ENCODE peak calls at places on chromosomes 11 and 22, in six cellular contexts. D is ovary, K is lung, Y is IMR-90, R is fibroblast of lung, S is Caco-2. I is an unnamed sample.

GRCh38 chr11:76056881-76057280 is 149.4 kb downstream of the WNT11 start:
- DNase-seq in Y (no peak), S (no peak), K (no peak), R (no peak), D (no peak), I (no peak)

GRCh38 chr22:18970948-18971315 is 34.8 kb upstream of the PRODH start:
- DNase-seq in R (no peak), D (no peak), Y (no peak), S (no peak), K (no peak), I (no peak)

GRCh38 chr11:75532200-75532972 is 6.6 kb upstream of the GDPD5 start:
- DNase-seq in R (peak; percentile 51), Y (peak; percentile 41), S (peak; percentile 83), D (peak; percentile 52), K (peak; percentile 78), I (peak; percentile 79)

GRCh38 chr11:121841487-121842167 is 274.4 kb downstream of the BLID start:
- DNase-seq in S (no peak), R (peak; percentile 63), D (no peak), K (no peak), Y (peak; percentile 83), I (peak; percentile 88)

GRCh38 chr11:70908223-70908622 is 344.2 kb downstream of the SHANK2 start:
- DNase-seq in K (no peak), D (no peak), S (no peak), R (no peak), Y (no peak), I (no peak)

GRCh38 chr11:123549901-123550619 is 104.4 kb downstream of the SCN3B start:
- DNase-seq in K (no peak), Y (peak; percentile 51), S (no peak), D (no peak), R (no peak), I (no peak)

GRCh38 chr11:107722671-107723070 is 10.8 kb upstream of the SLN start:
- DNase-seq in R (no peak), Y (no peak), K (no peak), S (no peak), D (no peak), I (no peak)

GRCh38 chr11:133713844-133714243 is 131.5 kb downstream of the SPATA19 start:
- DNase-seq in Y (no peak), S (no peak), K (no peak), D (no peak), R (no peak), I (no peak)

GRCh38 chr22:23775779-23776375 is 3.2 kb downstream of the MMP11 start:
- DNase-seq in Y (no peak), D (no peak), S (no peak), K (no peak), R (no peak), I (no peak)

GRCh38 chr22:23778576-23778900 is 5.9 kb downstream of the MMP11 start:
- DNase-seq in S (no peak), K (no peak), R (no peak), Y (no peak), D (no peak), I (no peak)

GRCh38 chr22:23779083-23779482 is 6.4 kb downstream of the MMP11 start:
- DNase-seq in K (no peak), Y (no peak), D (no peak), R (no peak), S (no peak), I (no peak)

GRCh38 chr22:23779731-23780130 is 7.0 kb upstream of the SMARCB1 start:
- DNase-seq in K (no peak), R (no peak), D (no peak), Y (no peak), S (no peak), I (no peak)

GRCh38 chr22:23777776-23778575 is 5.3 kb downstream of the MMP11 start:
- DNase-seq in S (no peak), K (no peak), R (no peak), D (no peak), Y (peak; percentile 18), I (no peak)
- H3K4me1 ChIP-seq in S (peaks cover 34% of the 10 kb centered on the region), K (no peaks in the 10 kb centered on the region), R (peaks cover 10% of the 10 kb centered on the region), D (peaks cover 8% of the 10 kb centered on the region), Y (peaks cover 28% of the 10 kb centered on the region), I (peaks cover 8% of the 10 kb centered on the region)

GRCh38 chr11:46305295-46305694 is 27.8 kb downstream of the CREB3L1 start:
- DNase-seq in S (no peak), Y (peak; percentile 35), R (peak; percentile 60), D (no peak), K (no peak), I (peak; percentile 81)
- TF ChIP-seq CTCF in S (no peak), Y (peak; percentile 14), R (peak; percentile 38), D (no peak), K (no peak), I (peak; percentile 36)

DNA sequence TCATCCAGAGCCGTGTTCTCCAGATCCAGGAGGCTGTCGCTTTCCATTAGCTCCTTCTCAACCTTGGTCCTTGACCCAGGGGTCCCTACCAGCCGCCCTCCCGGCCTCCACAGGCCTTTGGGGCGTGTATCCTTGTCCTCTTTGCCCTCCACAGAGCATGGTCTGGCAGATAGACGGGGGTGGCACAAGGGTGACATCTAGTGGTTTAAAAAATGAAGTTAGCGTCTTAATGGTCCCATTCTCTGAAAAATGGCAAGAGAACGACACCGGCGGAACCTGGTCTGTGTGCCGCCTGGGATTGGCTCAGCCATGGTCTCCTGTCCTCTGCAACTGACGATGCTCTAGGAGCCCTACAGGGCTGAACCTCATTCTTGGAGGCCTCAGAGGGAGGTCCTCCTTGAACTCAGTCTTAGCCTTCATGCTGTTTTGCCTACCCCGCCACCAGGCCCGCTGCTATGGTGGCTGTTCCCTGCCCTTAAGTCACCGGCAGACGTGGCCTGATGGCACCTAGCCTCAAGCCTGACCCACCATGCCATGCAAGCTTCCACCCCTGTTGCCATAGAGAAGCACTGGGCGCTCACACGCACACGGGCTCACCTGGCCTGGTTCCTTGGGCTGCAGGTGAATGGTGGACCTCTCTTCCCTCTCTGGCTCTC is 152.1 kb upstream of the SYN3 start:
- DNase-seq in Y (peak; percentile 9), K (peak; percentile 32), S (peak; percentile 55), R (peak; percentile 36), D (no peak), I (peak; percentile 65)
- H3K36me3 ChIP-seq in Y (no peaks in the 10 kb centered on the region), K (no peaks in the 10 kb centered on the region), S (no peaks in the 10 kb centered on the region), R (no peaks in the 10 kb centered on the region), D (no peaks in the 10 kb centered on the region), I (no peaks in the 10 kb centered on the region)

GRCh38 chr22:25208743-25209505 is 9.3 kb downstream of the CRYBB3 start:
- DNase-seq in K (no peak), R (no peak), D (no peak), Y (no peak), S (no peak), I (no peak)

GRCh38 chr22:25213221-25213620 is 6.2 kb upstream of the CRYBB2 start:
- DNase-seq in D (no peak), R (no peak), K (no peak), Y (no peak), S (no peak), I (no peak)

GRCh38 chr22:25212337-25212736 is 7.1 kb upstream of the CRYBB2 start:
- DNase-seq in D (no peak), Y (no peak), S (no peak), K (no peak), R (no peak), I (no peak)

GRCh38 chr22:25208328-25208727 is 8.7 kb downstream of the CRYBB3 start:
- DNase-seq in K (no peak), S (no peak), Y (no peak), D (no peak), R (no peak), I (no peak)

GRCh38 chr22:25210831-25211230 is 8.6 kb upstream of the CRYBB2 start:
- DNase-seq in R (no peak), D (no peak), S (no peak), Y (no peak), K (no peak), I (no peak)
- H3K4me1 ChIP-seq in R (no peaks in the 10 kb centered on the region), D (no peaks in the 10 kb centered on the region), S (no peaks in the 10 kb centered on the region), Y (no peaks in the 10 kb centered on the region), K (no peaks in the 10 kb centered on the region), I (no peaks in the 10 kb centered on the region)

I was measured in cardiac muscle cell.